ENCODE peak calls at places on chromosomes 11 and 22, in six cellular contexts. S is HCT116, R is H1, Q is HepG2, N is K562, V is GM12878. G is an unnamed sample.
A peak's percentile ranks its signal among the peaks of the same experiment; 100 is the strongest.

GRCh38 chr11:115963170-115963569 is 459.0 kb upstream of the CADM1 start:
- DNase-seq in S (no peak), R (no peak), V (no peak), Q (no peak), N (no peak), G (no peak)

GRCh38 chr22:41197808-41198585 is 7.1 kb upstream of the L3MBTL2 start:
- DNase-seq in R (no peak), S (no peak), Q (no peak), V (no peak), N (peak; percentile 26), G (peak; percentile 48)

GRCh38 chr22:19178065-19178658 is 374 bp downstream of the SLC25A1 start:
- DNase-seq in N (peak; percentile 91), S (no peak), V (no peak), R (no peak), Q (peak; percentile 21), G (peak; percentile 85)

GRCh38 chr11:102220728-102221467 is 96.4 kb upstream of the BIRC3 start:
- DNase-seq in N (no peak), Q (no peak), S (no peak), R (no peak), V (no peak), G (no peak)

GRCh38 chr11:126072821-126073594 is 10.3 kb upstream of the CDON start:
- DNase-seq in V (no peak), R (no peak), N (no peak), Q (no peak), S (no peak), G (no peak)

GRCh38 chr11:128523616-128524015 is 63.7 kb downstream of the ETS1 start:
- DNase-seq in N (no peak), R (no peak), V (no peak), Q (no peak), S (no peak), G (no peak)

GRCh38 chr11:6321961-6322362 is 1.7 kb upstream of the CAVIN3 start:
- DNase-seq in N (no peak), Q (no peak), S (peak; percentile 52), R (no peak), V (no peak), G (no peak)

GRCh38 chr22:27564806-27565205 is 236.8 kb downstream of the MN1 start:
- DNase-seq in R (no peak), Q (no peak), S (no peak), N (no peak), V (no peak), G (no peak)

GRCh38 chr11:67370351-67371076 is 2.9 kb downstream of the CLCF1 start:
- DNase-seq in N (no peak), S (no peak), R (no peak), V (no peak), Q (no peak), G (no peak)

GRCh38 chr11:79374707-79375106 is 66.1 kb downstream of the TENM4 start:
- DNase-seq in N (no peak), V (no peak), Q (no peak), R (no peak), S (no peak), G (no peak)

GRCh38 chr11:5038336-5038735 is 8.0 kb upstream of the OR52J3 start:
- DNase-seq in R (no peak), N (no peak), Q (no peak), V (no peak), S (no peak), G (no peak)

GRCh38 chr11:57815877-57816276 is 54.3 kb downstream of the CTNND1 start:
- DNase-seq in R (no peak), V (no peak), Q (no peak), N (no peak), S (no peak), G (no peak)

GRCh38 chr11:65090628-65091027 is 5.4 kb upstream of the VPS51 start:
- DNase-seq in R (no peak), S (no peak), Q (no peak), N (no peak), V (no peak), G (no peak)

GRCh38 chr22:34068011-34068410 is 147.7 kb upstream of the LARGE1 start:
- DNase-seq in V (no peak), S (no peak), Q (no peak), R (no peak), N (no peak), G (no peak)

GRCh38 chr11:95827661-95828060 is 37.4 kb downstream of the CEP57 start:
- DNase-seq in V (no peak), R (no peak), N (no peak), Q (no peak), S (no peak), G (no peak)

GRCh38 chr11:7115775-7116174 is 27.0 kb downstream of the RBMXL2 start:
- DNase-seq in V (no peak), S (no peak), Q (no peak), R (no peak), N (no peak), G (no peak)

GRCh38 chr11:41398175-41398574 is 61.3 kb downstream of the LRRC4C start:
- DNase-seq in R (no peak), N (no peak), S (no peak), V (no peak), Q (no peak), G (no peak)

GRCh38 chr11:41394562-41395160 is 64.8 kb downstream of the LRRC4C start:
- DNase-seq in N (no peak), Q (no peak), S (no peak), V (no peak), R (no peak), G (no peak)

DNA sequence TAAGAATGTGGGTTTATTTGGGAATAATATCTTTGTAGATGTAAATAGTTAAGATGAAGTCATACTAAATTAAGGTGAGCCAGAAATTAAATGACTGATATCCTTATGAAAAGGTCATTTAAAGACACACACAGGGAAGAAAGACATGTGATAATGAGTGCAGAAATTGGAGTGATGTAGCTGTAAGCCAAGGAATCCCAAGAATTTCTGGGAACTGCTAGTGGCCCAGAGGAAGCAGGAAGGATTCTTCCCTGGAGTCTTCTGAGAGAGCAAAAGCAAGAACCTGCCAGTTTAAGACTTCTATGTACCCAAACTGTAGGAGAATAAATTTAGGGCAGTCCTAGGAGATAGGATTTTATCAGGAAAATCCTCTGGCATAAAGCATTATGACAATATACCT is 66.9 kb downstream of the LRRC4C start:
- DNase-seq in S (no peak), N (no peak), Q (no peak), V (no peak), R (no peak), G (no peak)
- TF ChIP-seq YY1 in S (no peak), N (no peak), Q (no peak), V (no peak), R (no peak), G (no peak)

GRCh38 chr11:85811624-85812023 is 683 bp upstream of the SYTL2 start:
- DNase-seq in R (no peak), V (no peak), S (no peak), Q (no peak), N (no peak), G (no peak)

GRCh38 chr11:85810521-85810870 is 445 bp downstream of the SYTL2 start:
- DNase-seq in Q (no peak), N (no peak), V (no peak), R (no peak), S (no peak), G (no peak)

GRCh38 chr11:85810871-85811611 is at the start of gene SYTL2:
- DNase-seq in R (no peak), S (no peak), V (no peak), Q (peak; percentile 6), N (peak; percentile 81), G (peak; percentile 92)

GRCh38 chr11:85813721-85814120 is 2.8 kb upstream of the SYTL2 start:
- DNase-seq in Q (peak; percentile 9), V (no peak), R (no peak), N (no peak), S (no peak), G (no peak)

DNA sequence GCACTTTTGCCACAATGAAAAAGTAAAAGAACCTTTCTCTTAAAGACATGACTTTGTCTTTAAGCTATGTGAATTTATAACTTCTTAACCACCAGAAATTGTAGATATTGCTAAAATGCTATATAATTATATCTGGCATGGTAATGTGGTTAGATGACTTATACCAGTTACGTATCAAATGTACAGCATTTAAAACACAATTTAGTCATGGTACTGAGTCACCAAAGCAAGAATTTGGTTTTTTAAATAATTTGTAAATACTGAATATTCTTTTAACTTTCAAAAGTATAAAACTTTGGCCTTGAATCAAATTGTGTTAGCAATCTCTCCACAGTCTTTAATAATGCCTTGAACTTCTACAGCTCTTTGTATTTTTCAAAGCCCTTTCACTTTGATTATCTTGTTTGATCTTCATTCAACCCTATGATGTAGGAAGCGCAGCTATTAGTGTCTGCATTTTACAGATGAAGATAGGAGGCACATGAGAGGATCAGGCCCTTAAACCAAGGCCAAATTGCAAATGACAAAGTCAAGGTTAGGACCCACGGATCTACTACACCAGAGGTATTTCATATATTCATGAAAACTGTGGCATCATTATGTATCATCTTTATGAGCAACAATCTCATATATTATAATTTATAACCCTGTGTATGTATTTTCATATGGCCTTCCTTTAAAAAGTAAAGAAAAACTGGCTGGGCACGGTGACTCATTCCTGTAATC is 4.4 kb upstream of the SYTL2 start:
- DNase-seq in N (no peak), S (no peak), R (no peak), V (no peak), Q (no peak), G (no peak)
- H3K4me3 ChIP-seq in N (no peak overlapping the region), S (no peak overlapping the region), R (no peak overlapping the region), V (no peak overlapping the region), Q (no peak overlapping the region), G (no peak overlapping the region)

GRCh38 chr11:1838426-1839131 is at the start of gene TNNI2:
- DNase-seq in Q (no peak), N (no peak), V (no peak), S (no peak), R (no peak), G (no peak)
- TF ChIP-seq POLR2AphosphoS5 in Q (no peak), N (no peak), V (no peak), S (no peak), R (no peak), G (no peak)

DNA sequence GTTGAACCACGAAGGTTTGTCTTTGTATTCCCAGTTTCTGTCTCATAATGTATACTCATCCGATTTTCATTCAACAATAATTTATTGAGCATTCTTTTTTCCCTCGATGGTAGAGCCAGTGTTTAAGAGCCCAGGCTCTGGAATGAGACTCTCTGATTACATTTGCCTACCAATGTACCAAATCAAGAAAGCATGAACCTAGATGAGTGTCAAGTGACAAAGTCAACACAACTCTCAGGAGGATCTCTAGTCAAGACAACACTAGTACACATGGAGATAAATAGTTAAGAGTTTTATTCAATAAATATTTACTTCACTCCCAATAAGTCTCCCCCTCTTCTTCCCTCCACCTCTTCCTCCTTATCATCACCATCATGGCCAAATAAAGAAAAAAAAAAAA is 545.6 kb upstream of the API5 start:
- DNase-seq in S (no peak), Q (no peak), V (no peak), N (no peak), R (no peak), G (no peak)
- TF ChIP-seq YY1 in S (no peak), Q (no peak), V (no peak), N (no peak), R (no peak), G (no peak)

GRCh38 chr22:36966851-36967535 is 52.3 kb downstream of the TST start:
- DNase-seq in N (no peak), R (no peak), S (no peak), Q (no peak), V (no peak), G (no peak)
- H3K4me3 ChIP-seq in N (no peak overlapping the region), R (no peak overlapping the region), S (no peak overlapping the region), Q (no peak overlapping the region), V (no peak overlapping the region), G (no peak overlapping the region)

GRCh38 chr11:86955111-86955673 is at the start of gene FZD4:
- DNase-seq in V (no peak), S (peak; percentile 48), N (peak; percentile 97), Q (peak; percentile 76), R (no peak), G (peak; percentile 98)
- TF ChIP-seq POLR2AphosphoS5 in V (no peak), S (peak; percentile 93), N (peak; percentile 38), Q (peak; percentile 76), R (peak; percentile 53), G (peak; percentile 10)

G was measured in SK-N-SH.